ENCODE peak calls at places on chromosomes 5 and 9, in eight cellular contexts. Q, A, N, H, B, Z, D and X are unnamed samples. For H3K36me3, the result is how much of the 10 kb centered on the place peaks cover.

GRCh38 chr5:81192351-81192750 is 40.8 kb upstream of the CKMT2 start:
- DNase-seq in Q (no peak), A (no peak), N (no peak), H (no peak), B (no peak), Z (no peak), D (no peak), X (no peak)

GRCh38 chr5:14177651-14178050 is 34.5 kb downstream of the TRIO start:
- DNase-seq in Q (no peak), A (no peak), N (no peak), H (no peak), B (no peak), Z (no peak), D (no peak), X (no peak)

GRCh38 chr9:4994166-4994890 is 9.3 kb downstream of the JAK2 start:
- DNase-seq in Q (no peak), A (no peak), N (no peak), H (no peak), B (no peak), Z (no peak), D (no peak), X (no peak)

GRCh38 chr9:88106492-88106891 is 31.8 kb downstream of the SPATA31C2 start:
- DNase-seq in Q (peak), A (no peak), N (no peak), H (no peak), B (peak), Z (no peak), D (peak), X (no peak)

GRCh38 chr5:172715421-172715780 is 55.6 kb downstream of the DUSP1 start:
- DNase-seq in Q (no peak), A (no peak), N (no peak), H (no peak), B (no peak), Z (peak), D (no peak), X (no peak)

GRCh38 chr5:9339206-9339818 is 206.6 kb downstream of the SEMA5A start:
- DNase-seq in Q (no peak), A (no peak), N (no peak), H (no peak), B (no peak), Z (no peak), D (peak), X (no peak)

GRCh38 chr5:155066886-155067595 is 53.5 kb downstream of the KIF4B start:
- DNase-seq in Q (no peak), A (no peak), N (no peak), H (no peak), B (no peak), Z (no peak), D (no peak), X (no peak)

GRCh38 chr5:154794525-154795234 is 39.5 kb downstream of the LARP1 start:
- DNase-seq in Q (no peak), A (no peak), N (no peak), H (no peak), B (no peak), Z (no peak), D (no peak), X (no peak)

GRCh38 chr5:170131235-170131634 is 25.5 kb downstream of the FOXI1 start:
- DNase-seq in Q (no peak), A (no peak), N (no peak), H (no peak), B (no peak), Z (no peak), D (no peak), X (no peak)

GRCh38 chr9:23477908-23478307 is 348.1 kb downstream of the ELAVL2 start:
- DNase-seq in Q (no peak), A (no peak), N (no peak), H (no peak), B (no peak), Z (no peak), D (no peak), X (no peak)

GRCh38 chr5:168865973-168866372 is 286.8 kb upstream of the PANK3 start:
- DNase-seq in Q (no peak), A (no peak), N (no peak), H (no peak), B (no peak), Z (no peak), D (peak), X (no peak)

GRCh38 chr9:7879551-7880245 is 80.1 kb upstream of the DMAC1 start:
- DNase-seq in Q (no peak), A (no peak), N (no peak), H (no peak), B (no peak), Z (no peak), D (peak), X (no peak)

GRCh38 chr5:9148242-9148641 is 397.6 kb downstream of the SEMA5A start:
- DNase-seq in Q (no peak), A (no peak), N (no peak), H (no peak), B (no peak), Z (no peak), D (no peak), X (no peak)

GRCh38 chr9:22813520-22813919 is 366.9 kb downstream of the DMRTA1 start:
- DNase-seq in Q (no peak), A (no peak), N (no peak), H (no peak), B (no peak), Z (no peak), D (peak), X (no peak)

GRCh38 chr5:68452286-68452685 is 236.7 kb downstream of the PIK3R1 start:
- DNase-seq in Q (no peak), A (no peak), N (no peak), H (no peak), B (no peak), Z (no peak), D (no peak), X (no peak)

GRCh38 chr5:133680830-133681555 is 68.7 kb upstream of the FSTL4 start:
- DNase-seq in Q (no peak), A (no peak), N (no peak), H (no peak), B (no peak), Z (peak), D (no peak), X (no peak)

GRCh38 chr9:5566054-5566618 is 55.8 kb downstream of the PDCD1LG2 start:
- DNase-seq in Q (no peak), A (no peak), N (no peak), H (no peak), B (no peak), Z (no peak), D (no peak), X (peak)

GRCh38 chr5:150809363-150809762 is 30.8 kb downstream of the SMIM3 start:
- DNase-seq in Q (no peak), A (no peak), N (no peak), H (no peak), B (no peak), Z (no peak), D (no peak), X (no peak)

GRCh38 chr5:149397530-149397929 is 18.4 kb upstream of the IL17B start:
- DNase-seq in Q (no peak), A (no peak), N (no peak), H (no peak), B (peak), Z (peak), D (no peak), X (no peak)
- H3K27ac ChIP-seq in Q (no peak), A (no peak), N (no peak), H (no peak), B (peak), Z (no peak), D (no peak), X (no peak)

GRCh38 chr9:113178087-113178486 is 27.3 kb downstream of the SLC31A2 start:
- DNase-seq in Q (no peak), A (no peak), N (no peak), H (no peak), B (no peak), Z (no peak), D (no peak), X (no peak)
- H3K36me3 ChIP-seq in Q (under half), A (under half), N (half or more), H (half or more), B (under half), Z (under half), D (half or more), X (under half)

GRCh38 chr9:114078021-114078780 is at the start of gene AMBP:
- DNase-seq in Q (no peak), A (peak), N (peak), H (peak), B (no peak), Z (no peak), D (peak), X (no peak)
- H3K4me3 ChIP-seq in Q (no peak), A (no peak), N (no peak), H (no peak), B (no peak), Z (no peak), D (no peak), X (no peak)

GRCh38 chr9:12794024-12794799 is 19.4 kb downstream of the LURAP1L start:
- DNase-seq in Q (no peak), A (no peak), N (no peak), H (no peak), B (no peak), Z (no peak), D (no peak), X (no peak)

GRCh38 chr9:12801663-12802062 is 26.8 kb downstream of the LURAP1L start:
- DNase-seq in Q (no peak), A (no peak), N (no peak), H (no peak), B (no peak), Z (no peak), D (no peak), X (no peak)

GRCh38 chr9:12798066-12798770 is 23.4 kb downstream of the LURAP1L start:
- DNase-seq in Q (no peak), A (no peak), N (no peak), H (no peak), B (no peak), Z (no peak), D (peak), X (no peak)

DNA sequence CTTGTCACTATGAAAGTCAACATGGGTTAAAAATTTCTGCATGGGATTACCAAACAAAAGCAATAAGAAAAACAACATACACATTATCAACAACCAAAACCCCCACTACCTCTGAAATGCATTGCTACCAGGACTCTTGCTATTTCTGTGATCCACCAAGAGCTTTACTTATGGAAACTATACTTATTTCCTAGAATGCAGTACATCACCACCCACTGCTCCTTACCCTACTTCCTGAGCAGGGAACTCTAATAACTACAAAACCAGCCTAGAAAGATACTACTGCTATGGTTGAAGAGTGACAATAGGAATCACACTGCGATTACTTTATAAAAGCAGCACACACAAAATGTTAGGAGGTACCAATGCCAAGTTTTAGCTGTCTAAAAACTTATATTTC is 22.2 kb downstream of the LURAP1L start:
- DNase-seq in Q (no peak), A (no peak), N (no peak), H (no peak), B (no peak), Z (no peak), D (no peak), X (no peak)
- H3K27ac ChIP-seq in Q (no peak), A (no peak), N (no peak), H (no peak), B (no peak), Z (no peak), D (peak), X (no peak)

GRCh38 chr9:131469369-131469768 is 33.3 kb upstream of the POMT1 start:
- DNase-seq in Q (no peak), A (peak), N (no peak), H (peak), B (no peak), Z (no peak), D (no peak), X (no peak)
- H3K36me3 ChIP-seq in Q (half or more), A (under half), N (half or more), H (half or more), B (under half), Z (under half), D (half or more), X (under half)

GRCh38 chr5:124341066-124341943 is 405.1 kb downstream of the ZNF608 start:
- DNase-seq in Q (no peak), A (no peak), N (no peak), H (no peak), B (peak), Z (no peak), D (no peak), X (no peak)
- H3K4me3 ChIP-seq in Q (no peak), A (no peak), N (no peak), H (no peak), B (no peak), Z (no peak), D (no peak), X (no peak)

DNA sequence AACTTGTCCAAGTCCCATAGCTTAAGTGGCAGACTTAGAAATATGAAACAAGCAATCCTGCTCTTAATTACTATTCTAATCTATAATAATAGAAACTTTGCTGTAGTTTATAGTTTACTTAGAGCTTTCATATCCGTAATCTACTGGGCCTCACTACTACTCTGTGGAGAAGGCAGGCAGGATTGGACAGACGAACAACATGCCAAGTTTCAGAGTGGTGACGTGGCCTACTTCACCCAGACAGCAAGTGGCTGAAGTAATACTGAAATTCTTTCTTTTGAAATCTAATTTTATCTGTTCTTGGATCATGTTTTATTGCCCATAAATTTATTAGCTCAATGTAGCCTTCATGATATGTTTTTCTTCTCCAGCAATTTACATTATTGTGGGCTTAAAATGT is 22.2 kb downstream of the SPINK5 start:
- DNase-seq in Q (no peak), A (no peak), N (no peak), H (peak), B (no peak), Z (no peak), D (no peak), X (no peak)
- H3K27ac ChIP-seq in Q (no peak), A (no peak), N (no peak), H (no peak), B (no peak), Z (no peak), D (no peak), X (no peak)

GRCh38 chr5:94744906-94745305 is 126.4 kb downstream of the SLF1 start:
- DNase-seq in Q (no peak), A (no peak), N (no peak), H (no peak), B (no peak), Z (no peak), D (no peak), X (no peak)
- H3K36me3 ChIP-seq in Q (under half), A (under half), N (under half), H (under half), B (under half), Z (under half), D (under half), X (under half)